ENCODE peak calls at places on chromosomes 11 and 22, in ten cellular contexts. One of them, this sample, is unnamed.
A peak's percentile ranks its signal among the peaks of the same experiment; 100 is the strongest.

GRCh38 chr22:46352691-46353386 is 17.3 kb downstream of the TRMU start:
- DNase-seq in GM12865: no peak
- DNase-seq in nephron progenitor cell: no peak
- DNase-seq in fibroblast of mammary gland: peak; percentile 40
- DNase-seq in lower leg skin: no peak
- DNase-seq in GM06990: no peak
- DNase-seq in keratinocyte: peak; percentile 32
- DNase-seq in cardiac fibroblast: peak; percentile 18
- DNase-seq in heart left ventricle: peak; percentile 74
- DNase-seq in uterus: no peak
- DNase-seq in this sample: no peak

GRCh38 chr22:37016134-37016910 is 2.9 kb downstream of the TST start:
- DNase-seq in keratinocyte: no peak
- DNase-seq in cardiac fibroblast: no peak
- DNase-seq in fibroblast of mammary gland: no peak
- DNase-seq in GM06990: no peak
- DNase-seq in nephron progenitor cell: no peak
- DNase-seq in uterus: peak; percentile 45
- DNase-seq in GM12865: no peak
- DNase-seq in lower leg skin: no peak
- DNase-seq in heart left ventricle: no peak
- DNase-seq in this sample: no peak

GRCh38 chr11:2804701-2805387 is 80.7 kb downstream of the CDKN1C start:
- DNase-seq in nephron progenitor cell: no peak
- DNase-seq in uterus: peak; percentile 16
- DNase-seq in fibroblast of mammary gland: no peak
- DNase-seq in heart left ventricle: peak; percentile 73
- DNase-seq in lower leg skin: no peak
- DNase-seq in keratinocyte: no peak
- DNase-seq in GM12865: no peak
- DNase-seq in cardiac fibroblast: no peak
- DNase-seq in GM06990: no peak
- DNase-seq in this sample: no peak

GRCh38 chr11:16184588-16184987 is 171.8 kb downstream of the SOX6 start:
- DNase-seq in cardiac fibroblast: peak; percentile 37
- DNase-seq in fibroblast of mammary gland: peak; percentile 72
- DNase-seq in GM06990: no peak
- DNase-seq in nephron progenitor cell: no peak
- DNase-seq in uterus: no peak
- DNase-seq in GM12865: no peak
- DNase-seq in heart left ventricle: no peak
- DNase-seq in keratinocyte: peak; percentile 4
- DNase-seq in lower leg skin: no peak
- DNase-seq in this sample: no peak

GRCh38 chr22:39717099-39717498 is 146.5 kb downstream of the CACNA1I start:
- DNase-seq in GM06990: no peak
- DNase-seq in lower leg skin: no peak
- DNase-seq in fibroblast of mammary gland: no peak
- DNase-seq in heart left ventricle: no peak
- DNase-seq in nephron progenitor cell: no peak
- DNase-seq in uterus: no peak
- DNase-seq in keratinocyte: no peak
- DNase-seq in GM12865: no peak
- DNase-seq in cardiac fibroblast: no peak
- DNase-seq in this sample: no peak

GRCh38 chr22:21621891-21622623 is 7.8 kb downstream of the YDJC start:
- DNase-seq in GM06990: no peak
- DNase-seq in keratinocyte: no peak
- DNase-seq in nephron progenitor cell: no peak
- DNase-seq in lower leg skin: no peak
- DNase-seq in cardiac fibroblast: no peak
- DNase-seq in uterus: no peak
- DNase-seq in heart left ventricle: peak; percentile 44
- DNase-seq in fibroblast of mammary gland: peak; percentile 36
- DNase-seq in GM12865: no peak
- DNase-seq in this sample: no peak

GRCh38 chr11:116701876-116702275 is 70.9 kb downstream of the BUD13 start:
- DNase-seq in GM12865: no peak
- DNase-seq in heart left ventricle: no peak
- DNase-seq in lower leg skin: no peak
- DNase-seq in nephron progenitor cell: no peak
- DNase-seq in GM06990: no peak
- DNase-seq in keratinocyte: no peak
- DNase-seq in cardiac fibroblast: no peak
- DNase-seq in fibroblast of mammary gland: no peak
- DNase-seq in uterus: no peak
- DNase-seq in this sample: no peak

GRCh38 chr11:33970984-33971466 is 79.1 kb upstream of the LMO2 start:
- DNase-seq in lower leg skin: peak; percentile 37
- DNase-seq in GM06990: peak; percentile 18
- DNase-seq in keratinocyte: no peak
- DNase-seq in nephron progenitor cell: peak; percentile 29
- DNase-seq in GM12865: peak; percentile 67
- DNase-seq in uterus: peak; percentile 20
- DNase-seq in heart left ventricle: no peak
- DNase-seq in fibroblast of mammary gland: peak; percentile 64
- DNase-seq in cardiac fibroblast: peak; percentile 79
- DNase-seq in this sample: peak; percentile 37

GRCh38 chr22:28019881-28020861 is 101.1 kb upstream of the PITPNB start:
- DNase-seq in GM06990: peak; percentile 40
- DNase-seq in fibroblast of mammary gland: peak; percentile 66
- DNase-seq in keratinocyte: no peak
- DNase-seq in cardiac fibroblast: peak; percentile 71
- DNase-seq in GM12865: peak; percentile 55
- DNase-seq in nephron progenitor cell: peak; percentile 90
- DNase-seq in uterus: peak; percentile 79
- DNase-seq in heart left ventricle: peak; percentile 86
- DNase-seq in lower leg skin: peak; percentile 64
- DNase-seq in this sample: peak; percentile 80

GRCh38 chr11:59501931-59502330 is 1.4 kb upstream of the OR4D11 start:
- DNase-seq in GM12865: peak; percentile 74
- DNase-seq in GM06990: peak; percentile 4
- DNase-seq in keratinocyte: no peak
- DNase-seq in cardiac fibroblast: no peak
- DNase-seq in nephron progenitor cell: no peak
- DNase-seq in heart left ventricle: no peak
- DNase-seq in lower leg skin: no peak
- DNase-seq in uterus: no peak
- DNase-seq in fibroblast of mammary gland: no peak
- DNase-seq in this sample: no peak

GRCh38 chr22:31550871-31551370 is 54.6 kb downstream of the SFI1 start:
- DNase-seq in fibroblast of mammary gland: no peak
- DNase-seq in GM12865: no peak
- DNase-seq in keratinocyte: no peak
- DNase-seq in lower leg skin: no peak
- DNase-seq in cardiac fibroblast: no peak
- DNase-seq in GM06990: no peak
- DNase-seq in nephron progenitor cell: no peak
- DNase-seq in uterus: no peak
- DNase-seq in heart left ventricle: no peak
- DNase-seq in this sample: no peak

GRCh38 chr11:126140932-126141291 is 70.5 kb downstream of the RPUSD4 start:
- DNase-seq in nephron progenitor cell: no peak
- DNase-seq in keratinocyte: no peak
- DNase-seq in heart left ventricle: no peak
- DNase-seq in fibroblast of mammary gland: peak; percentile 85
- DNase-seq in GM06990: no peak
- DNase-seq in uterus: peak; percentile 75
- DNase-seq in GM12865: no peak
- DNase-seq in lower leg skin: peak; percentile 70
- DNase-seq in cardiac fibroblast: peak; percentile 76
- DNase-seq in this sample: no peak

GRCh38 chr22:24289138-24289537 is 18.5 kb downstream of the SPECC1L start:
- DNase-seq in fibroblast of mammary gland: peak; percentile 89
- DNase-seq in uterus: no peak
- DNase-seq in GM06990: no peak
- DNase-seq in cardiac fibroblast: peak; percentile 88
- DNase-seq in keratinocyte: no peak
- DNase-seq in lower leg skin: no peak
- DNase-seq in nephron progenitor cell: no peak
- DNase-seq in GM12865: no peak
- DNase-seq in heart left ventricle: no peak
- DNase-seq in this sample: no peak

GRCh38 chr11:47216141-47216798 is 1.5 kb downstream of the DDB2 start:
- DNase-seq in uterus: peak; percentile 44
- DNase-seq in keratinocyte: no peak
- DNase-seq in heart left ventricle: no peak
- DNase-seq in fibroblast of mammary gland: peak; percentile 79
- DNase-seq in nephron progenitor cell: no peak
- DNase-seq in lower leg skin: peak; percentile 57
- DNase-seq in GM06990: peak; percentile 61
- DNase-seq in cardiac fibroblast: peak; percentile 82
- DNase-seq in GM12865: peak; percentile 75
- DNase-seq in this sample: peak; percentile 83
- TF ChIP-seq CTCF in uterus: no peak
- TF ChIP-seq CTCF in keratinocyte: no peak
- TF ChIP-seq CTCF in heart left ventricle: no peak
- TF ChIP-seq CTCF in fibroblast of mammary gland: no peak
- TF ChIP-seq CTCF in nephron progenitor cell: no peak
- TF ChIP-seq CTCF in lower leg skin: no peak
- TF ChIP-seq CTCF in GM06990: peak; percentile 27
- TF ChIP-seq CTCF in cardiac fibroblast: no peak
- TF ChIP-seq CTCF in GM12865: no peak
- TF ChIP-seq CTCF in this sample: no peak

DNA sequence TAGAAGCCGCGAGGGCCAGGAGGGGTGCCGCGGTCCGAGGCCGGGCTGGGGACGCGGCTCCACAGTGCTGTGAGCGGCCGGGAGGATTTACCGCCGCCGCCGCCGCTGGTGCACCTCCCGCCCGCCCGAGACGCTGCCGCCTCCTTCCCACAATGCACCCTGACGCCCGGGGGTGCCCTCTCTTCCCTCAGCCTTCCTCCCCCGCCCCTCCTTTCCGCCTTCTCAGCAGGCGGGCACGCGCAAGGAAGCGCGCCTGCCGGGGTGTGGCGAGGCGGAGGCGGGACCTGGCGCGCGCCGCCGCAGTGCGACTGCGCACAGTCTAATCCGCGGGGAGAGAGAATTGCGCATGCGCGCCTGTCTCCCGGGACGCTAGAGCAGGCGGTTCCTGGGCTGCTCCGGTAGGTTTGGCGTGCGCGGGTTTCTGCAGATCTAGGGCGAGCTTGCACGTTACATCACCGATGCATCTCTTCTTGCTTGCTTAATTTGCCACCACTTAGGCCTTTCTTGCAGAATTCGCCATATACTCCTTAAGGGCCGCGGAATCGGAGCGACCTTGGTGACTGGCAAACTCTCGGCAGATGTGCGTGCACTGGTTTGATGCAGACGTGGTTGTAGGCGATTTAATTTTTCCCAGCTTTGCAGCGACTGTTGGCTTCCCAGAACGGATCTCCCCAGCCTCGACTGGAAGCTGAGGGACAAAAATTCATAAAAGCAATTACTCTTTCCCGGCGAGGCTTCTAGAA is at the start of the genes GVQW3 and THAP12:
- DNase-seq in cardiac fibroblast: peak; percentile 99
- DNase-seq in uterus: peak; percentile 99
- DNase-seq in GM12865: peak; percentile 99
- DNase-seq in lower leg skin: peak; percentile 96
- DNase-seq in fibroblast of mammary gland: peak; percentile 95
- DNase-seq in nephron progenitor cell: peak; percentile 96
- DNase-seq in heart left ventricle: peak; percentile 99
- DNase-seq in GM06990: peak; percentile 98
- DNase-seq in keratinocyte: peak; percentile 73
- DNase-seq in this sample: peak; percentile 97
- TF ChIP-seq CTCF in cardiac fibroblast: no peak
- TF ChIP-seq CTCF in uterus: peak; percentile 39
- TF ChIP-seq CTCF in GM12865: peak; percentile 19
- TF ChIP-seq CTCF in lower leg skin: no peak
- TF ChIP-seq CTCF in fibroblast of mammary gland: no peak
- TF ChIP-seq CTCF in nephron progenitor cell: no peak
- TF ChIP-seq CTCF in heart left ventricle: no peak
- TF ChIP-seq CTCF in GM06990: peak; percentile 7
- TF ChIP-seq CTCF in keratinocyte: no peak
- TF ChIP-seq CTCF in this sample: no peak

DNA sequence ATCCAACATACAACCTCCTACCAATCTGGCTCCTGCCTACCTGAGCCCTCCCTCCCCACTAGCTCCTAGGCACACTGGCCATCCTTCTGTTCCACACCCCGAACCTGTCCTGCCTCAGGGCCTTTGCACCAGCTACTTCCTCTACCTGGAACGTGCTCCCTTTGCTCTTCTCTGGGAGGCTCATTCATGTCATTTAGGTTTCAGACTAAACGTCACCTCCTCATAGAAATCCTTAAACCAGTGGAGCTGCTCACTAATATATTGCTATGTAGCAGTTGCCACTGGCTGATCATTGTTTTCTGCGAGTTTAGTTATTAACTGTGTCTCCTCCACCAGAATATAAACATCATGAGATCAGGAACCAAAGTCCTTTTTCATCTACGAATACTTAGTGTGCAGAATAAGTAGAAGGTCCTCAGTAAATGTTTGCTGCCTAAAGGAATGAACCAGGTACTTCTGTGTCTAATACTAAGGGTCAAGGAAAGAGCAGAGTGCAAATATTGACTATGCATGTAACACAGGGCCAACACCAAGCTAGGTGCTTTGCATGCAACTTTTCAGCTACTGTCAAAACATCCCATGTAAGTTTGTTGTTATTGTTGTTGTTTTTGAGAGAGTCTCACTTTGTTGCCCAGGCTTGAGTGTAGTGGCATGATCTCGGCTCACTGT is 277.6 kb upstream of the SYN3 start:
- DNase-seq in uterus: no peak
- DNase-seq in cardiac fibroblast: no peak
- DNase-seq in keratinocyte: no peak
- DNase-seq in lower leg skin: no peak
- DNase-seq in nephron progenitor cell: no peak
- DNase-seq in GM06990: no peak
- DNase-seq in GM12865: no peak
- DNase-seq in fibroblast of mammary gland: no peak
- DNase-seq in heart left ventricle: no peak
- DNase-seq in this sample: no peak
- TF ChIP-seq CTCF in uterus: no peak
- TF ChIP-seq CTCF in cardiac fibroblast: no peak
- TF ChIP-seq CTCF in keratinocyte: no peak
- TF ChIP-seq CTCF in lower leg skin: no peak
- TF ChIP-seq CTCF in nephron progenitor cell: no peak
- TF ChIP-seq CTCF in GM06990: no peak
- TF ChIP-seq CTCF in GM12865: no peak
- TF ChIP-seq CTCF in fibroblast of mammary gland: no peak
- TF ChIP-seq CTCF in heart left ventricle: no peak
- TF ChIP-seq CTCF in this sample: no peak

DNA sequence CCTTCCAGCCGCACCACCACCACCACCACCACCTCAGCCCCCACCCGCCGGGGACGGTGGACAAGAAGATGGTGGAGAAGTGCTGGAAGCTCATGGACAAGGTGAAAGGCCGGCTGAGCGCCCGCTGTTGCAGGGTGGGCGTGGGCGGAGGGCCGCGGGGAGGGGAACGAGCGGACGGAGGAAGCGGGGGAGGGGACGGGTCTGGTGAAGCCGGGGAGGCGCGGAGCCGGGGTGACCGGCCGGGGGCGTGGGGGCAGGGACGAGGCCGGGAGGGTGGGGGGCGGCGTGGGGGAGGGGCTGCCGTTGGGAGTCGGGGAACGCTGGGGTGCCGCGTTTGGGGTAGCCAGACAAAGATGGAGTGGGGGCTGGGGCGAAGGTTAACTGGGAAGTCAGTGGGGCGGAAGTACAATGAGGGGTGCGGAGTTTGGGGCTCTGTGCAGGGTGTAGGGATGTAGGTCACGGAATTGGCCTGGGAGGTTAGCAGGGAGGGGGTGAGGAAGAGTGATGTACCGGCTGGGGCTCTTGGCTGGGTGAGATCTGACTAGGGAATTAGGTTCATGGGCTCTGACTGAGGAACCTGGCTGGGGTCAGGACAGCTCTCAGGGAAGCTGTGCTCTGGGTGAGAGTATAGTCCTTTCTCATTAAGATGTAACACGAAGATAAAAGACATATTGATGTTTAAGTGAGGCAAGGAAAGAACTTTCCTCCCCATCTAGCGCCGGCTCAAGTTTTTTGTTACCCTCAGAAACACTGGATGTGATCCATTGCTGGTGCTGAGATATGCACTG is 567 bp downstream of the CBL start:
- DNase-seq in uterus: peak; percentile 63
- DNase-seq in cardiac fibroblast: peak; percentile 21
- DNase-seq in fibroblast of mammary gland: peak; percentile 19
- DNase-seq in GM12865: peak; percentile 61
- DNase-seq in lower leg skin: peak; percentile 39
- DNase-seq in keratinocyte: no peak
- DNase-seq in heart left ventricle: peak; percentile 83
- DNase-seq in GM06990: peak; percentile 36
- DNase-seq in nephron progenitor cell: peak; percentile 81
- DNase-seq in this sample: peak; percentile 73
- TF ChIP-seq CTCF in uterus: no peak
- TF ChIP-seq CTCF in cardiac fibroblast: no peak
- TF ChIP-seq CTCF in fibroblast of mammary gland: no peak
- TF ChIP-seq CTCF in GM12865: no peak
- TF ChIP-seq CTCF in lower leg skin: no peak
- TF ChIP-seq CTCF in keratinocyte: no peak
- TF ChIP-seq CTCF in heart left ventricle: no peak
- TF ChIP-seq CTCF in GM06990: no peak
- TF ChIP-seq CTCF in nephron progenitor cell: no peak
- TF ChIP-seq CTCF in this sample: no peak